ENCODE peak calls at places on chromosomes 13 and 19, in four cellular contexts. One of them, this sample, is unnamed.

GRCh38 chr19:40417714-40417996 is 4.5 kb upstream of the PRX start:
- DNase-seq in colonic mucosa: no peak
- DNase-seq in RPMI8226: no peak
- DNase-seq in naive thymus-derived CD4-positive, alpha-beta T cell: no peak
- DNase-seq in this sample: no peak

GRCh38 chr13:45299194-45299593 is 41.8 kb downstream of the TPT1 start:
- DNase-seq in colonic mucosa: no peak
- DNase-seq in RPMI8226: no peak
- DNase-seq in naive thymus-derived CD4-positive, alpha-beta T cell: no peak
- DNase-seq in this sample: no peak

GRCh38 chr19:4814625-4815425 is 16.7 kb downstream of the TICAM1 start:
- DNase-seq in colonic mucosa: no peak
- DNase-seq in RPMI8226: no peak
- DNase-seq in naive thymus-derived CD4-positive, alpha-beta T cell: no peak
- DNase-seq in this sample: no peak

GRCh38 chr19:16841391-16841926 is 12.3 kb downstream of the SIN3B start:
- DNase-seq in colonic mucosa: no peak
- DNase-seq in RPMI8226: no peak
- DNase-seq in naive thymus-derived CD4-positive, alpha-beta T cell: no peak
- DNase-seq in this sample: no peak

GRCh38 chr13:36124236-36124822 is 6.9 kb downstream of the DCLK1 start:
- DNase-seq in colonic mucosa: no peak
- DNase-seq in RPMI8226: no peak
- DNase-seq in naive thymus-derived CD4-positive, alpha-beta T cell: no peak
- DNase-seq in this sample: no peak

GRCh38 chr13:32016631-32017030 is 14.9 kb upstream of the FRY start:
- DNase-seq in colonic mucosa: no peak
- DNase-seq in RPMI8226: no peak
- DNase-seq in naive thymus-derived CD4-positive, alpha-beta T cell: no peak
- DNase-seq in this sample: no peak

GRCh38 chr13:24392972-24393371 is 83.6 kb downstream of the C1QTNF9 start:
- DNase-seq in colonic mucosa: no peak
- DNase-seq in RPMI8226: no peak
- DNase-seq in naive thymus-derived CD4-positive, alpha-beta T cell: no peak
- DNase-seq in this sample: no peak

GRCh38 chr13:41054919-41055619 is 6.2 kb upstream of the WBP4 start:
- DNase-seq in colonic mucosa: no peak
- DNase-seq in RPMI8226: no peak
- DNase-seq in naive thymus-derived CD4-positive, alpha-beta T cell: no peak
- DNase-seq in this sample: peak; percentile 49

GRCh38 chr13:26259634-26260033 is 5.7 kb downstream of the CDK8 start:
- DNase-seq in colonic mucosa: no peak
- DNase-seq in RPMI8226: no peak
- DNase-seq in naive thymus-derived CD4-positive, alpha-beta T cell: no peak
- DNase-seq in this sample: no peak

GRCh38 chr13:40993119-40993518 is 26.0 kb downstream of the ELF1 start:
- DNase-seq in colonic mucosa: no peak
- DNase-seq in RPMI8226: peak; percentile 66
- DNase-seq in naive thymus-derived CD4-positive, alpha-beta T cell: no peak
- DNase-seq in this sample: no peak

GRCh38 chr19:54133312-54133956 is 4.1 kb upstream of the CNOT3 start:
- DNase-seq in colonic mucosa: no peak
- DNase-seq in RPMI8226: peak; percentile 60
- DNase-seq in naive thymus-derived CD4-positive, alpha-beta T cell: peak; percentile 46
- DNase-seq in this sample: peak; percentile 74

GRCh38 chr13:74867460-74867859 is 614.5 kb downstream of the TBC1D4 start:
- DNase-seq in colonic mucosa: no peak
- DNase-seq in RPMI8226: no peak
- DNase-seq in naive thymus-derived CD4-positive, alpha-beta T cell: no peak
- DNase-seq in this sample: no peak

GRCh38 chr13:77981191-77981925 is 62.7 kb upstream of the EDNRB start:
- DNase-seq in colonic mucosa: no peak
- DNase-seq in RPMI8226: no peak
- DNase-seq in naive thymus-derived CD4-positive, alpha-beta T cell: no peak
- DNase-seq in this sample: no peak

GRCh38 chr13:80873589-80873988 is 532.7 kb upstream of the SPRY2 start:
- DNase-seq in colonic mucosa: no peak
- DNase-seq in RPMI8226: no peak
- DNase-seq in naive thymus-derived CD4-positive, alpha-beta T cell: no peak
- DNase-seq in this sample: no peak

GRCh38 chr19:17909017-17909732 is 23.6 kb upstream of the CCDC124 start:
- DNase-seq in colonic mucosa: no peak
- DNase-seq in RPMI8226: no peak
- DNase-seq in naive thymus-derived CD4-positive, alpha-beta T cell: no peak
- DNase-seq in this sample: no peak

GRCh38 chr13:21287331-21287907 is 111.0 kb downstream of the MRPL57 start:
- DNase-seq in colonic mucosa: no peak
- DNase-seq in RPMI8226: no peak
- DNase-seq in naive thymus-derived CD4-positive, alpha-beta T cell: no peak
- DNase-seq in this sample: no peak

GRCh38 chr13:83980322-83980721 is 98.0 kb upstream of the SLITRK1 start:
- DNase-seq in colonic mucosa: no peak
- DNase-seq in RPMI8226: no peak
- DNase-seq in naive thymus-derived CD4-positive, alpha-beta T cell: no peak
- DNase-seq in this sample: no peak

GRCh38 chr13:101454767-101455166 is 2.3 kb downstream of the ITGBL1 start:
- DNase-seq in colonic mucosa: no peak
- DNase-seq in RPMI8226: no peak
- DNase-seq in naive thymus-derived CD4-positive, alpha-beta T cell: no peak
- DNase-seq in this sample: no peak

GRCh38 chr13:105452895-105453294 is 1082.6 kb downstream of the EFNB2 start:
- DNase-seq in colonic mucosa: no peak
- DNase-seq in RPMI8226: no peak
- DNase-seq in naive thymus-derived CD4-positive, alpha-beta T cell: no peak
- DNase-seq in this sample: no peak

GRCh38 chr19:4557971-4558941 is 1.2 kb downstream of the SEMA6B start:
- DNase-seq in colonic mucosa: no peak
- DNase-seq in RPMI8226: no peak
- DNase-seq in naive thymus-derived CD4-positive, alpha-beta T cell: no peak
- DNase-seq in this sample: peak; percentile 58

GRCh38 chr19:50333737-50334617 is 4.8 kb upstream of the KCNC3 start:
- DNase-seq in colonic mucosa: peak; percentile 82
- DNase-seq in RPMI8226: peak; percentile 80
- DNase-seq in naive thymus-derived CD4-positive, alpha-beta T cell: no peak
- DNase-seq in this sample: peak; percentile 69

GRCh38 chr19:9995999-9996398 is 14.3 kb downstream of the COL5A3 start:
- DNase-seq in colonic mucosa: no peak
- DNase-seq in RPMI8226: no peak
- DNase-seq in naive thymus-derived CD4-positive, alpha-beta T cell: no peak
- DNase-seq in this sample: no peak

GRCh38 chr19:39778763-39779162 is at the start of gene LEUTX:
- DNase-seq in colonic mucosa: no peak
- DNase-seq in RPMI8226: no peak
- DNase-seq in naive thymus-derived CD4-positive, alpha-beta T cell: no peak
- DNase-seq in this sample: no peak

GRCh38 chr19:33306191-33306590 is 3.9 kb upstream of the CEBPA start:
- DNase-seq in colonic mucosa: no peak
- DNase-seq in RPMI8226: no peak
- DNase-seq in naive thymus-derived CD4-positive, alpha-beta T cell: no peak
- DNase-seq in this sample: no peak

GRCh38 chr13:50552424-50552966 is 291.0 kb downstream of the DLEU7 start:
- DNase-seq in colonic mucosa: no peak
- DNase-seq in RPMI8226: no peak
- DNase-seq in naive thymus-derived CD4-positive, alpha-beta T cell: no peak
- DNase-seq in this sample: no peak

GRCh38 chr19:28839455-28839854 is 373.5 kb downstream of the UQCRFS1 start:
- DNase-seq in colonic mucosa: no peak
- DNase-seq in RPMI8226: no peak
- DNase-seq in naive thymus-derived CD4-positive, alpha-beta T cell: no peak
- DNase-seq in this sample: no peak

GRCh38 chr13:100483836-100484381 is 104.7 kb downstream of the GGACT start:
- DNase-seq in colonic mucosa: no peak
- DNase-seq in RPMI8226: peak; percentile 25
- DNase-seq in naive thymus-derived CD4-positive, alpha-beta T cell: no peak
- DNase-seq in this sample: no peak

GRCh38 chr13:42107006-42107405 is 58.6 kb downstream of the DGKH start:
- DNase-seq in colonic mucosa: no peak
- DNase-seq in RPMI8226: no peak
- DNase-seq in naive thymus-derived CD4-positive, alpha-beta T cell: no peak
- DNase-seq in this sample: no peak

GRCh38 chr13:20411638-20412342 is 113.9 kb downstream of the CRYL1 start:
- DNase-seq in colonic mucosa: no peak
- DNase-seq in RPMI8226: no peak
- DNase-seq in naive thymus-derived CD4-positive, alpha-beta T cell: peak; percentile 49
- DNase-seq in this sample: no peak

GRCh38 chr19:50705422-50706019 is 14.1 kb downstream of the SHANK1 start:
- DNase-seq in colonic mucosa: no peak
- DNase-seq in RPMI8226: peak; percentile 69
- DNase-seq in naive thymus-derived CD4-positive, alpha-beta T cell: no peak
- DNase-seq in this sample: peak; percentile 87

GRCh38 chr13:77697208-77698103 is at the start of gene SLAIN1:
- DNase-seq in colonic mucosa: peak; percentile 72
- DNase-seq in RPMI8226: peak; percentile 57
- DNase-seq in naive thymus-derived CD4-positive, alpha-beta T cell: peak; percentile 85
- DNase-seq in this sample: peak; percentile 85

GRCh38 chr13:29507356-29507755 is 88.1 kb downstream of the SLC7A1 start:
- DNase-seq in colonic mucosa: no peak
- DNase-seq in RPMI8226: peak; percentile 88
- DNase-seq in naive thymus-derived CD4-positive, alpha-beta T cell: no peak
- DNase-seq in this sample: no peak

GRCh38 chr13:46211521-46212351 is at the start of gene LRRC63:
- DNase-seq in colonic mucosa: peak; percentile 78
- DNase-seq in RPMI8226: peak; percentile 77
- DNase-seq in naive thymus-derived CD4-positive, alpha-beta T cell: peak; percentile 78
- DNase-seq in this sample: peak; percentile 58

GRCh38 chr19:39403331-39404312 is 3.0 kb upstream of the ZFP36 start:
- DNase-seq in colonic mucosa: peak; percentile 97
- DNase-seq in RPMI8226: peak; percentile 90
- DNase-seq in naive thymus-derived CD4-positive, alpha-beta T cell: peak; percentile 81
- DNase-seq in this sample: peak; percentile 51

GRCh38 chr19:33621811-33622504 is at the start of gene CHST8:
- DNase-seq in colonic mucosa: peak; percentile 47
- DNase-seq in RPMI8226: peak; percentile 79
- DNase-seq in naive thymus-derived CD4-positive, alpha-beta T cell: no peak
- DNase-seq in this sample: no peak

GRCh38 chr13:95300625-95301134 is 571 bp downstream of the ABCC4 start:
- DNase-seq in colonic mucosa: peak; percentile 61
- DNase-seq in RPMI8226: peak; percentile 61
- DNase-seq in naive thymus-derived CD4-positive, alpha-beta T cell: no peak
- DNase-seq in this sample: peak; percentile 88

GRCh38 chr13:24923305-24923640 is 159.3 kb downstream of the RNF17 start:
- DNase-seq in colonic mucosa: no peak
- DNase-seq in RPMI8226: peak; percentile 85
- DNase-seq in naive thymus-derived CD4-positive, alpha-beta T cell: no peak
- DNase-seq in this sample: peak; percentile 77

GRCh38 chr19:44741258-44741731 is 7.2 kb upstream of the BCL3 start:
- DNase-seq in colonic mucosa: peak; percentile 57
- DNase-seq in RPMI8226: no peak
- DNase-seq in naive thymus-derived CD4-positive, alpha-beta T cell: no peak
- DNase-seq in this sample: no peak

GRCh38 chr13:29483211-29483610 is 112.3 kb downstream of the SLC7A1 start:
- DNase-seq in colonic mucosa: no peak
- DNase-seq in RPMI8226: no peak
- DNase-seq in naive thymus-derived CD4-positive, alpha-beta T cell: no peak
- DNase-seq in this sample: peak; percentile 80

GRCh38 chr19:34504809-34505291 is 23.3 kb downstream of the WTIP start:
- DNase-seq in colonic mucosa: no peak
- DNase-seq in RPMI8226: no peak
- DNase-seq in naive thymus-derived CD4-positive, alpha-beta T cell: no peak
- DNase-seq in this sample: no peak

This sample was measured in Karpas-422.